ENCODE peak calls at places on chromosomes 13 and 19, in six cellular contexts. K is lower lobe of right lung, F is activated T-cell treated with anti-CD3 and anti-CD28 coated beads for 4 hours, T is HFFc6, P is Calu3, O is colonic mucosa. X is an unnamed sample.

GRCh38 chr19:11480927-11481776 is at the start of gene ELAVL3:
- DNase-seq in O (no peak), P (no peak), F (no peak), T (no peak), K (no peak), X (no peak)

GRCh38 chr13:69935043-69935442 is 172.6 kb upstream of the ATXN8OS start:
- DNase-seq in F (no peak), O (no peak), T (no peak), P (no peak), K (no peak), X (no peak)

GRCh38 chr19:31354316-31354715 is 5.1 kb upstream of the TSHZ3 start:
- DNase-seq in F (no peak), T (no peak), K (no peak), P (no peak), O (no peak), X (no peak)

GRCh38 chr19:17448190-17448967 is at the start of gene TMEM221:
- DNase-seq in P (peak; percentile 65), O (peak; percentile 46), K (peak; percentile 59), F (peak; percentile 43), T (no peak), X (peak; percentile 38)

GRCh38 chr19:16804176-16804575 is 25.0 kb upstream of the SIN3B start:
- DNase-seq in F (no peak), P (no peak), O (no peak), T (no peak), K (no peak), X (no peak)

GRCh38 chr13:23979361-23980159 is 82.3 kb upstream of the C1QTNF9B start:
- DNase-seq in F (no peak), K (peak; percentile 77), P (peak; percentile 43), T (peak; percentile 79), O (peak; percentile 74), X (peak; percentile 10)

GRCh38 chr19:21084343-21084742 is 2.3 kb downstream of the ZNF714 start:
- DNase-seq in K (no peak), T (peak; percentile 10), F (no peak), P (no peak), O (no peak), X (no peak)

GRCh38 chr13:66087149-66087780 is 1142.9 kb downstream of the PCDH9 start:
- DNase-seq in T (no peak), P (no peak), F (no peak), K (no peak), O (no peak), X (no peak)

GRCh38 chr13:23620211-23620610 is 50.0 kb downstream of the TNFRSF19 start:
- DNase-seq in T (no peak), K (no peak), F (no peak), P (no peak), O (no peak), X (no peak)

GRCh38 chr13:43267916-43268315 is 244.5 kb downstream of the DNAJC15 start:
- DNase-seq in F (no peak), K (no peak), P (no peak), O (no peak), T (no peak), X (no peak)

X was measured in naive thymus-derived CD4-positive, alpha-beta T cell.